ENCODE peak calls at places on chromosome 5, in six cellular contexts. C, M, J, E, T and W are unnamed samples.

GRCh38 chr5:169803077-169803981 is 166.3 kb downstream of the DOCK2 start:
- DNase-seq in M (no peak), J (no peak), C (peak; percentile 96), T (no peak), E (no peak), W (no peak)

GRCh38 chr5:11955386-11955785 is 51.1 kb upstream of the CTNND2 start:
- DNase-seq in C (no peak), E (no peak), T (no peak), M (no peak), J (no peak), W (no peak)

GRCh38 chr5:157308826-157309465 is 43.0 kb downstream of the CYFIP2 start:
- DNase-seq in M (no peak), C (no peak), J (peak; percentile 19), T (no peak), E (no peak), W (no peak)

GRCh38 chr5:111075520-111075919 is 4.0 kb downstream of the TSLP start:
- DNase-seq in E (no peak), M (no peak), T (no peak), J (no peak), C (peak; percentile 72), W (no peak)

GRCh38 chr5:160573318-160573717 is 151.7 kb downstream of the PTTG1 start:
- DNase-seq in E (no peak), M (no peak), C (no peak), T (no peak), J (no peak), W (no peak)

GRCh38 chr5:170254056-170254455 is 21.3 kb downstream of the C5orf58 start:
- DNase-seq in E (no peak), T (no peak), M (no peak), J (peak; percentile 37), C (no peak), W (no peak)

GRCh38 chr5:13553896-13554295 is 390.6 kb downstream of the DNAH5 start:
- DNase-seq in T (peak; percentile 83), C (no peak), M (peak; percentile 38), E (no peak), J (peak; percentile 23), W (no peak)

GRCh38 chr5:73692981-73693380 is 67.0 kb downstream of the ARHGEF28 start:
- DNase-seq in E (no peak), C (no peak), T (no peak), J (no peak), M (no peak), W (no peak)

GRCh38 chr5:7745882-7746735 is 104.8 kb downstream of the CFAP90 start:
- DNase-seq in M (peak; percentile 76), J (peak; percentile 84), C (peak; percentile 15), T (peak; percentile 88), E (peak; percentile 80), W (peak; percentile 86)

DNA sequence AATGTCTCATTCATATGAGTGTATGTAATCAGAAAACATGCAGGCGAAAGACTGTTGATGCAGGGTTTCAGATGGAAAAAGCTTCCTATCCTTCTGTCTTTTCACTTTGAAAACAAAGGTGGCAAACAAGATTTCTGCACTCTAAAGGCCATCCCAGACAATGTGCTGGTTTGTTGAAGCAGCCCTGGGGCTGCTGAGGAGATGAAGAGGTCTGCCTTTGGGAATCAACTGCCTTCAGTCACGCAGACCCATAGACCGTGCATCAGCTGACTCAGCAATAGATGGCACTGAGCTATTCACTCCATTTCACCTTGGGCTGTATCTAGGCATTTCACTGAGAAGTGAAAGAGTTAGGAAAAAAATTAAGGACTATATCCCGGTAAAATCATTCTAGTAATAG is 60.5 kb upstream of the C5orf46 start:
- DNase-seq in C (no peak), E (no peak), J (no peak), M (no peak), T (no peak), W (no peak)
- TF ChIP-seq CTCF in C (no peak), E (no peak), J (no peak), M (no peak), T (no peak), W (no peak)

GRCh38 chr5:124176692-124177091 is 569.7 kb downstream of the ZNF608 start:
- DNase-seq in J (peak; percentile 24), M (no peak), T (no peak), C (no peak), E (peak; percentile 42), W (peak; percentile 24)
- TF ChIP-seq CTCF in J (no peak), M (no peak), T (no peak), C (no peak), E (peak; percentile 22), W (no peak)

GRCh38 chr5:146595088-146595487 is 79.1 kb upstream of the GPR151 start:
- DNase-seq in J (no peak), C (no peak), E (no peak), M (no peak), T (no peak), W (no peak)
- TF ChIP-seq CTCF in J (no peak), C (no peak), E (no peak), M (no peak), T (no peak), W (no peak)

DNA sequence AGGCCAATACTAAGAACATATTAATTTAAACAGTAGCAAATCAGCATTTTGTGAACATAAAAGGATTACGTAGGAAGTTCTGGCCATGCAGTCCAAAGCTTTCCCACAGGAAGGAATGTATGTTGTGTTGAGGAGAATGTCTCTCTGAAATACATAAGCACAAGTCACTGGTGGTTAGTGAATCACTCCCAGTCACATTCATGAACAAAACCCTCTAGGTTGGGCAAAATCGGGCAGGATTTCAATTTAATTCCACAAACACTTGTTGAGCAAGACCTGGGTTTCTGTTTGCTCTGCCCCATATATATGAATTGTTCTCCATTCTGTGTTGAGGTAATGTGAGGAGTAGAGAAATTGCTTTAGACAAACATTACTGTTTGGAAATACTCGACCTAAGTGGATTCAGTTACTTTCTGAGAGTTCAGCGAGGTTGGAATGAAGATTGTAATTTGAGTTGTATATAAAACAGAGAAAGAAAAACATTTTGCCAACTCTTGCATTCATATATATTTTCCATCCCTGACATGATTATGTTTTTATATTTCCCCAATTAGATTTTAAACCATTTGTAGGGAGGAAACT is 127.6 kb upstream of the RPS23 start:
- DNase-seq in E (no peak), T (no peak), J (no peak), C (peak; percentile 95), M (peak; percentile 39), W (no peak)
- TF ChIP-seq CTCF in E (no peak), T (no peak), J (no peak), C (peak; percentile 8), M (no peak), W (no peak)

GRCh38 chr5:76427481-76428140 is 24.5 kb downstream of the IQGAP2 start:
- DNase-seq in E (no peak), C (no peak), J (no peak), T (no peak), M (no peak), W (peak; percentile 19)
- TF ChIP-seq CTCF in E (no peak), C (no peak), J (no peak), T (no peak), M (no peak), W (no peak)

GRCh38 chr5:1208221-1208742 is 6.9 kb downstream of the SLC6A19 start:
- DNase-seq in C (no peak), E (no peak), M (no peak), J (no peak), T (no peak), W (peak; percentile 14)

GRCh38 chr5:1209896-1210776 is 8.7 kb downstream of the SLC6A19 start:
- DNase-seq in T (no peak), J (no peak), E (peak; percentile 15), M (no peak), C (no peak), W (peak; percentile 9)

GRCh38 chr5:1207555-1207954 is 6.2 kb downstream of the SLC6A19 start:
- DNase-seq in M (no peak), C (no peak), J (no peak), E (no peak), T (no peak), W (peak; percentile 2)

GRCh38 chr5:1209552-1209852 is 8.1 kb downstream of the SLC6A19 start:
- DNase-seq in M (no peak), E (no peak), T (no peak), J (no peak), C (no peak), W (no peak)

GRCh38 chr5:1208743-1209551 is 7.6 kb downstream of the SLC6A19 start:
- DNase-seq in M (peak; percentile 41), E (peak; percentile 48), J (peak; percentile 61), C (no peak), T (peak; percentile 72), W (peak; percentile 16)
- TF ChIP-seq CTCF in M (peak; percentile 50), E (peak; percentile 24), J (peak; percentile 34), C (peak; percentile 50), T (peak; percentile 38), W (no peak)

GRCh38 chr5:178590924-178591423 is 781 bp upstream of the COL23A1 start:
- DNase-seq in T (no peak), M (no peak), C (no peak), J (no peak), E (peak; percentile 64), W (no peak)
- TF ChIP-seq CTCF in T (no peak), M (no peak), C (no peak), J (no peak), E (no peak), W (no peak)

GRCh38 chr5:53430618-53431252 is 49.7 kb upstream of the FST start:
- DNase-seq in J (peak; percentile 6), T (no peak), C (no peak), M (no peak), E (no peak), W (no peak)
- TF ChIP-seq CTCF in J (no peak), T (peak; percentile 23), C (peak; percentile 68), M (peak; percentile 69), E (peak; percentile 15), W (no peak)